ENCODE peak calls at places on chromosome 21, in four cellular contexts. One of them, this sample, is unnamed.
A peak's percentile ranks its signal among the peaks of the same experiment; 100 is the strongest.

GRCh38 chr21:20996421-20997307 is 1.5 kb upstream of the NCAM2 start:
- DNase-seq in HepG2: no peak
- DNase-seq in GM12878: no peak
- DNase-seq in K562: no peak
- DNase-seq in this sample: peak; percentile 19

GRCh38 chr21:33396966-33397365 is 6.2 kb upstream of the IFNGR2 start:
- DNase-seq in K562: no peak
- DNase-seq in HepG2: no peak
- DNase-seq in GM12878: no peak
- DNase-seq in this sample: no peak

GRCh38 chr21:37564924-37565529 is 198.5 kb downstream of the DYRK1A start:
- DNase-seq in GM12878: no peak
- DNase-seq in K562: peak; percentile 33
- DNase-seq in HepG2: peak; percentile 34
- DNase-seq in this sample: peak; percentile 23

GRCh38 chr21:20010691-20011200 is 987.5 kb upstream of the NCAM2 start:
- DNase-seq in GM12878: no peak
- DNase-seq in K562: no peak
- DNase-seq in HepG2: no peak
- DNase-seq in this sample: no peak

GRCh38 chr21:42523941-42524340 is 10.3 kb downstream of the SLC37A1 start:
- DNase-seq in HepG2: no peak
- DNase-seq in K562: no peak
- DNase-seq in GM12878: no peak
- DNase-seq in this sample: no peak

GRCh38 chr21:26169611-26170470 is 729 bp downstream of the APP start:
- DNase-seq in GM12878: no peak
- DNase-seq in K562: no peak
- DNase-seq in HepG2: no peak
- DNase-seq in this sample: peak; percentile 44

GRCh38 chr21:32565856-32566465 is 19.4 kb downstream of the TCP10L start:
- DNase-seq in HepG2: no peak
- DNase-seq in K562: no peak
- DNase-seq in GM12878: no peak
- DNase-seq in this sample: no peak

GRCh38 chr21:37240978-37241377 is 26.2 kb downstream of the VPS26C start:
- DNase-seq in HepG2: no peak
- DNase-seq in GM12878: no peak
- DNase-seq in K562: no peak
- DNase-seq in this sample: no peak

GRCh38 chr21:28489197-28489596 is 503.5 kb downstream of the LTN1 start:
- DNase-seq in GM12878: no peak
- DNase-seq in K562: no peak
- DNase-seq in HepG2: no peak
- DNase-seq in this sample: no peak

GRCh38 chr21:44006656-44007055 is 5.5 kb upstream of the TRAPPC10 start:
- DNase-seq in HepG2: no peak
- DNase-seq in K562: no peak
- DNase-seq in GM12878: no peak
- DNase-seq in this sample: no peak

GRCh38 chr21:25885405-25885804 is 150.6 kb downstream of the GABPA start:
- DNase-seq in HepG2: no peak
- DNase-seq in K562: no peak
- DNase-seq in GM12878: no peak
- DNase-seq in this sample: no peak

GRCh38 chr21:40334159-40334558 is 466.9 kb downstream of the PCP4 start:
- DNase-seq in GM12878: no peak
- DNase-seq in K562: no peak
- DNase-seq in HepG2: no peak
- DNase-seq in this sample: no peak

GRCh38 chr21:41071410-41071809 is 96.5 kb upstream of the BACE2 start:
- DNase-seq in HepG2: no peak
- DNase-seq in GM12878: no peak
- DNase-seq in K562: no peak
- DNase-seq in this sample: peak; percentile 76

GRCh38 chr21:34039678-34040382 is 33.5 kb upstream of the MRPS6 start:
- DNase-seq in GM12878: no peak
- DNase-seq in HepG2: no peak
- DNase-seq in K562: peak; percentile 37
- DNase-seq in this sample: no peak

GRCh38 chr21:42079008-42079938 is 8.2 kb downstream of the UMODL1 start:
- DNase-seq in HepG2: no peak
- DNase-seq in K562: no peak
- DNase-seq in GM12878: no peak
- DNase-seq in this sample: no peak

GRCh38 chr21:40660461-40660860 is 186.5 kb downstream of the DSCAM start:
- DNase-seq in GM12878: no peak
- DNase-seq in K562: no peak
- DNase-seq in HepG2: no peak
- DNase-seq in this sample: no peak

GRCh38 chr21:28932717-28933116 is 60.0 kb downstream of the LTN1 start:
- DNase-seq in HepG2: no peak
- DNase-seq in K562: no peak
- DNase-seq in GM12878: no peak
- DNase-seq in this sample: no peak

DNA sequence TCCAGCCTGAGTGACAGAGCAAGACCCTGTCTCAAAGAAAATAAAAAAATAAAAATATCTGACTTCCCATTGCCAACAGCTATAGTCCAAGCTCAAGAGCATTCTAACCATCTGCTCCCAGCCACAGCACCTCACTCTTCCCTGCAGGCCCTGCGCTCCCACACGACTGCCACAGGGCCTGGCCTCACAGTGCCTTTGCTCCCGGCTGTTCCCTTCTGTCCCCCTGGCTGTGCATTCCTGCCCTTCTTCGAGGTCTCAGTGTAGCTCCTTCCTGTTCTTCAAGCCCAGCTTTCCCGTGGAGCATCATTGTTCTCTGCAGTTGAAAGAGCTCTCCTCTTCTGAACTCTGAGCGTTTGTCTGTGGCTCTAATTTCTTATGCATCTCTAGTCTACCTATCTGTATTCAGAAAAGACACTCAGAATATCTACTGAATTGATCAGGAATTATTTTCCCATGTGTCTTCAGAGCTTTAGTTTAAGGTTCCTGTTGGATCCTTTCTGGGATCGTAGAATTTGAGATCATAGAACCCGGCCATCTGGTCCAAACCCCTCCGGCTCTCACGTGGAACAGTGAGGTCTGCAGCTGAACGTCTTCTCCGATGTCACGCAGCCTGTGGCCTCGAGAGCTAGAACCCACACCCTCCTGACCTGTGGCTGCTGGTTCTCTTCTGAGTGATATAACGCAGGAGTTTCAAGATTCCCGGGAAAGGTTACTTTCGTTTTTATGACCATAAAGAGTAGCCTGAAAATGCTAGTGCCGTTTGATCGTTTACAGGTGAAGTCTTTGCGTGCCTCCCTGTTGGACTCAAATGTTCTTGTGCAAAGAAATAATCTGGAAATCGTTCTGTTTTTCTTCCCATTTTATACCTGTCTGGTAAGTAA is 54.4 kb downstream of the DOP1B start:
- DNase-seq in K562: no peak
- DNase-seq in HepG2: no peak
- DNase-seq in GM12878: no peak
- DNase-seq in this sample: no peak
- TF ChIP-seq ATF3 in K562: no peak
- TF ChIP-seq ATF3 in HepG2: no peak
- TF ChIP-seq ATF3 in GM12878: no peak
- TF ChIP-seq ATF3 in this sample: no peak

DNA sequence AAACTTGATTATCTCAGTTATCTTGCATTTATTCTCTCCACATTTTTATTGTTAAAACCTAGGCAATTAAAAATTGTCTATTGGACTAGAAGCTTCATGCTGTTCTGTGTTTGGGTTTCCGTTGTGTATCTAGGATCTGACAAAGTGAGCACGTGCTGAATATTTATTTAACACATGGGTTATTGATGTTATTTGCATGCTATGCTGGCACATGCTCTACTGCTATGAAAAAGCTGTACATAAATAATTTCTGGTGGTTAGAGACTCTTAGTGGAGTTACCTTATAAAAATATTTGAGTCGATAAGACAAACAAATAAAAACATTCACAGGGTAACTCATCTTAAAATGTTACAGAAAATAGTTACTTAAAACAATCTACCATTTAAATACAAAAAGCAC is 1769.7 kb downstream of the MRPL39 start:
- DNase-seq in GM12878: no peak
- DNase-seq in K562: no peak
- DNase-seq in HepG2: no peak
- DNase-seq in this sample: no peak
- TF ChIP-seq TCF7 in GM12878: no peak
- TF ChIP-seq TCF7 in K562: no peak
- TF ChIP-seq TCF7 in HepG2: no peak
- TF ChIP-seq TCF7 in this sample: no peak

GRCh38 chr21:45572783-45573451 is 30.7 kb upstream of the SLC19A1 start:
- DNase-seq in HepG2: no peak
- DNase-seq in K562: no peak
- DNase-seq in GM12878: no peak
- DNase-seq in this sample: no peak
- TF ChIP-seq ATF3 in HepG2: no peak
- TF ChIP-seq ATF3 in K562: no peak
- TF ChIP-seq ATF3 in GM12878: no peak
- TF ChIP-seq ATF3 in this sample: no peak

DNA sequence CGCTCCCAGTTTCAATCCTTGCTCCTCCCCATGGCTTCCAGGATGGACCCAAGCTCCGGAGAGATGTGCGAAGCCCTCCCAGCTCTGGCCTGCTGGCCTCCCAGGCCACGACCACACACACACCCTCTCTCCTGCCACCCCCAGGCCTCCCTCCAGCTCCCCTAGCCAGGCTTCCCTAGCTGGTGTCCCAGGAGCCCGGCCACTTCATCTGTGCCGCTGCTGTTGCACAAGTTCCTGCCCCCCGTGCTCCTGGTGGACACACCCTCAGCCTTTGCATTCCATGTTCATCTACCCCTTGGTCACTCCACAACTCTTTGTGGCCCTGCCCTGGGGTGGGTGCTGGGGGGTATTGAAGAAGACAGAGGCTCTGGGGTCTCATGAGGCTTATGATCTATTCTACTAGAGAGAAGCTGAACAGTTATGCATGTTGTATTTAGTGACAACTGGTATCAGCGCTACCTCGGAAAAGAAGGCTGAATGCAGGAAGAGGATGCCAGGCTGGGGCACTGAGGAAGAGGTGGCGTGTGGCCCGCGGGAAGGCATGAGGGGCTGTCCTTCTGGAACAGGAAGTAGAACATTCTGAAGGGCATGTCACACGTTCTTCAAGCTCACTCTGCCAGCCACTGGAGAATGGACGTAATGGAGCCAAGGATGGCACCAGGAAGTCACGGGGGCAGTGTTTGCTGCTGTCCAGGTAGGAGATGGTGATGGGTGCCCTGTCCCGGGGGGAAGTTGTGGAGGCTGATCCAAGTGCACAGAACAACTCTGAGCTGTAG is 172.4 kb downstream of the PSMG1 start:
- DNase-seq in HepG2: no peak
- DNase-seq in K562: no peak
- DNase-seq in GM12878: no peak
- DNase-seq in this sample: no peak
- TF ChIP-seq TCF7 in HepG2: no peak
- TF ChIP-seq TCF7 in K562: no peak
- TF ChIP-seq TCF7 in GM12878: no peak
- TF ChIP-seq TCF7 in this sample: no peak

GRCh38 chr21:35303085-35303484 is 254.0 kb upstream of the RUNX1 start:
- DNase-seq in GM12878: no peak
- DNase-seq in K562: no peak
- DNase-seq in HepG2: no peak
- DNase-seq in this sample: no peak
- TF ChIP-seq ATF3 in GM12878: no peak
- TF ChIP-seq ATF3 in K562: no peak
- TF ChIP-seq ATF3 in HepG2: no peak
- TF ChIP-seq ATF3 in this sample: no peak